ENCODE peak calls at places on chromosomes 16 and 17, in six cellular contexts. E is WERI-Rb-1; O is PC-9; Y is suprapubic skin; D is CD8-positive, alpha-beta T cell; C is neural progenitor cell. L is an unnamed sample.

GRCh38 chr17:77404812-77405581 is 264.2 kb downstream of the SEC14L1 start:
- DNase-seq in E (no peak), O (no peak), Y (no peak), D (peak; percentile 89), C (no peak), L (peak; percentile 64)

GRCh38 chr17:64420143-64420670 is 28.7 kb upstream of the MILR1 start:
- DNase-seq in E (peak; percentile 29), O (peak; percentile 37), Y (no peak), D (peak; percentile 62), C (peak; percentile 74), L (no peak)

GRCh38 chr17:40580140-40580539 is 14.9 kb upstream of the CCR7 start:
- DNase-seq in E (no peak), O (no peak), Y (no peak), D (no peak), C (no peak), L (no peak)

GRCh38 chr17:17723354-17724261 is 42.4 kb downstream of the RAI1 start:
- DNase-seq in E (peak; percentile 81), O (no peak), Y (no peak), D (no peak), C (peak; percentile 77), L (no peak)

GRCh38 chr17:752620-753219 is 656 bp upstream of the GEMIN4 start:
- DNase-seq in E (no peak), O (peak; percentile 8), Y (peak; percentile 87), D (no peak), C (peak; percentile 36), L (peak; percentile 81)

GRCh38 chr16:70304892-70305448 is 6.0 kb downstream of the DDX19B start:
- DNase-seq in E (no peak), O (peak; percentile 34), Y (no peak), D (no peak), C (no peak), L (no peak)

GRCh38 chr16:56625943-56626654 is 518 bp downstream of the MT1E start:
- DNase-seq in E (no peak), O (no peak), Y (no peak), D (no peak), C (no peak), L (peak; percentile 29)

GRCh38 chr17:6712058-6712853 is 913 bp downstream of the SLC13A5 start:
- DNase-seq in E (peak; percentile 74), O (peak; percentile 80), Y (no peak), D (peak; percentile 25), C (peak; percentile 73), L (no peak)

GRCh38 chr17:19626079-19626478 is 22.5 kb upstream of the ALDH3A2 start:
- DNase-seq in E (no peak), O (no peak), Y (no peak), D (no peak), C (no peak), L (no peak)

GRCh38 chr17:28968269-28968913 is 17.1 kb upstream of the PHF12 start:
- DNase-seq in E (no peak), O (no peak), Y (no peak), D (no peak), C (peak; percentile 84), L (no peak)

GRCh38 chr16:25006504-25007055 is 8.6 kb downstream of the ARHGAP17 start:
- DNase-seq in E (no peak), O (peak; percentile 64), Y (peak; percentile 57), D (no peak), C (no peak), L (no peak)

GRCh38 chr16:83956336-83957289 is 3.6 kb downstream of the OSGIN1 start:
- DNase-seq in E (peak; percentile 67), O (peak; percentile 71), Y (peak; percentile 86), D (peak; percentile 76), C (peak; percentile 92), L (peak; percentile 83)

GRCh38 chr17:64662774-64663367 is 764 bp upstream of the SMURF2 start:
- DNase-seq in E (peak; percentile 81), O (peak; percentile 61), Y (no peak), D (no peak), C (no peak), L (no peak)

GRCh38 chr17:76515291-76515949 is 14.2 kb upstream of the RHBDF2 start:
- DNase-seq in E (no peak), O (no peak), Y (peak; percentile 93), D (peak; percentile 91), C (no peak), L (peak; percentile 60)

GRCh38 chr17:78557598-78558039 is 19.6 kb downstream of the DNAH17 start:
- DNase-seq in E (no peak), O (no peak), Y (no peak), D (no peak), C (no peak), L (no peak)

GRCh38 chr16:79933586-79933985 is 333.0 kb upstream of the MAF start:
- DNase-seq in E (no peak), O (no peak), Y (no peak), D (no peak), C (peak; percentile 9), L (no peak)

GRCh38 chr16:66129196-66129595 is 237.3 kb upstream of the CDH5 start:
- DNase-seq in E (peak; percentile 22), O (no peak), Y (no peak), D (no peak), C (no peak), L (no peak)

GRCh38 chr16:3519581-3519980 is 18.8 kb downstream of the CLUAP1 start:
- DNase-seq in E (no peak), O (no peak), Y (no peak), D (no peak), C (no peak), L (no peak)

GRCh38 chr17:71330099-71330375 is 790.8 kb upstream of the SOX9 start:
- DNase-seq in E (no peak), O (no peak), Y (no peak), D (no peak), C (no peak), L (no peak)

GRCh38 chr17:12024332-12024731 is 3.7 kb downstream of the MAP2K4 start:
- DNase-seq in E (no peak), O (no peak), Y (no peak), D (no peak), C (no peak), L (no peak)

GRCh38 chr17:50923611-50924010 is 57.5 kb upstream of the TOB1 start:
- DNase-seq in E (peak; percentile 69), O (no peak), Y (no peak), D (no peak), C (no peak), L (no peak)

DNA sequence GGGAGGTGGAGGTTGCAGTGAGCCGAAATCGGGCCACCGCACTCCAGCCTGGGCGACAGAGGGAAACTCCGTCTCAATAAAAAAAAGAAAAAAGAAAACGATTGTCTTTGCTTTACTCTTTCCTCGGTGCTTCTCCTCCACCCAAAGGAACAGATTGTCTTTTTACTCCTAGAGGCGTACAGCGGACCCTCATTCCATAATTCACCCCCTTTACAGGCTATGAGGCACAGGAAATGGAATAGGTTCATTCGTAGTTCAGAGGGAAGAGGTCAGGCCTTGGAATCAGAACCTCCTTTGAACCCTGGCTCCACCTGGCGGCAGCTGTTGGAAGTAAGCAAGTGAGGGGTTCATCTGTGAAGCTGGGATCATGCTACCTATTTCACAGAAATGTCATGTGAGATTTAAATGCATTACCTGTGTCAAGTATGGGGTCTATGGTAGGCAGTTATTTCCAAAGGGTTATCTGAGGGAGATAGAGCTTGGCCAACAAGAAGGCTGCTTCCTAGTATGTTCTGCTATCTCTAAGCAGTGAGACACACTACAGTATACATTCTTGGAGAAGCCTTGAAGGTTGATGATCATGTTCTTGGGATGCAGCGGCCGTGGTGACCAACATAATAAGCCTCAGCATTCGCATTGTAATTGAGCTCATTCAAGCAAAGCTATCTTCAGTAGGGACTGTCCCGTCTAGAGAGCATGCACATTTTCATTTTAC is 18.6 kb upstream of the ZNF689 start:
- DNase-seq in E (peak; percentile 86), O (peak; percentile 89), Y (peak; percentile 91), D (peak; percentile 92), C (peak; percentile 79), L (peak; percentile 89)
- H3K27ac ChIP-seq in E (no peak overlapping the region), O (no peak overlapping the region), Y (no peak overlapping the region), D (no peak overlapping the region), C (no peak overlapping the region), L (peak overlapping the region; percentile 66)

GRCh38 chr16:86150646-86151371 is 251.8 kb downstream of the IRF8 start:
- DNase-seq in E (no peak), O (no peak), Y (no peak), D (no peak), C (no peak), L (no peak)

GRCh38 chr16:86156155-86156554 is 257.2 kb downstream of the IRF8 start:
- DNase-seq in E (no peak), O (no peak), Y (no peak), D (no peak), C (peak; percentile 12), L (no peak)

GRCh38 chr16:86145669-86146068 is 246.7 kb downstream of the IRF8 start:
- DNase-seq in E (no peak), O (no peak), Y (no peak), D (no peak), C (no peak), L (no peak)

DNA sequence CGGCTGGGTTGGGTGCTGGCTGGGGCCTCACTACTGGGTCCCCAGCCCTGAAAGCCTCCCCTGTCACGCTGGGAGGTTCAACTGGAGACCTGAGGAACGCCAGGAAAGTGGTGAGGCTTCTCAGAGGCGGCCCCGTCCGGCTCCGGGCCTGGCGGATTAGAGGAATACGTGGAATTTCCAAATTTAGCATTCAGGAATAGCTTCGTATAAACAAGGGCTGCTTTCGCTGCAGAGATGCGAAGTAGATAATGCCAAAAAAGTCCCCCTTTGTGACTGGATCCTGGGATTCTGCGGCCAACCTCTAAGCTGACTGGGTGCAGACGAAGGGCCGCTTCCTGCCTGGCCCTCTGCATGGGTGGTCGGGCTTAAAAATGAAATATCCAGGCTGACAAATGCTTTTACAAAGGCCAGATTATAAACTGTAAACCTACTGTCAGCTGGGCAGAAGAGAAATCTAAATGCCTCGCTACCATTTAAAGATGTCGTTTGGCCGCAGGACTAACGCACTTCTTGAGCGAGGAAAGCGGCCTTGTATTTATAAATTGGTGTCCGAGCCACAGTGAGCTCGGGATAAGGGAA is 252.5 kb downstream of the IRF8 start:
- DNase-seq in E (no peak), O (no peak), Y (no peak), D (no peak), C (no peak), L (no peak)
- H3K27ac ChIP-seq in E (no peak overlapping the region), O (no peak overlapping the region), Y (no peak overlapping the region), D (no peak overlapping the region), C (no peak overlapping the region), L (peak overlapping the region; percentile 77)

DNA sequence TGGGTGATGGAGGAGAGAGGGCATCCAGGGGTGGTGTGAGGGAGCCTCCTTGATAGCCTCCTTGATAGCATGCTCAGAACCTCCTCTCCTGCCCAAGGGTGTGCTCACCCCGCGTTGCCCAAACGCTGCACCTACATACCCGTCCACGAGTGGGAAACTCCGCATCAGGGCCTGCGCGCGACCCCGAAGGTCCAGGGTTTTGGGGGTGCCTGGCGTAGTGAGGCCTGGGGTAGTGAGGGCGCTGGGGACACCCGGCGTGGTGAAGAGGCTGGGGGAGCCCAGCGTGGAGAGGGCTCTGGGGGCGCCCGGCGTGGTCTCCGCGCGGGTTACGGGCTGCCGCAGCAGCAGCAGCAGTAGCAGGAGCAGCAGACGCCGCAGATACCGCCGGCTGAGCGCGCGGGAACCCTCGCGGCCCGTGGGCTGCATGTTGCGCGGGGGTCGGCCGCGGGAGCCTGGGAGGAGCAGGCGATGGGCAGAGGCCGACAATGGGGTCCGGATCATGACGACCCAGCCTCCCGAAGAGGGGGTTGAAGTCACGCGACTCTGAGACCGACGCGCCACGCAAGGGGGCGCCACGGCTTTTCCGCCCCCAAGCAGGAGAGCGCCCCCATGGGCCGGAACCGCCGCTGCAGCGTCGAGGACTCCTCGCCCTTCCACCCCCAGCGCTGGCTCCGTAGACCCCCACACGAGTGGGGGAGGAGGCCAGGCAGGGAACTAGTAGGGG is at the start of gene DPEP3:
- DNase-seq in E (no peak), O (no peak), Y (peak; percentile 53), D (no peak), C (no peak), L (no peak)
- H3K27ac ChIP-seq in E (no peak within 1 kb of the TSS), O (no peak within 1 kb of the TSS), Y (no peak within 1 kb of the TSS), D (no peak within 1 kb of the TSS), C (no peak within 1 kb of the TSS), L (no peak within 1 kb of the TSS)

GRCh38 chr16:4534151-4534790 is 4.3 kb downstream of the CDIP1 start:
- DNase-seq in E (no peak), O (no peak), Y (no peak), D (no peak), C (no peak), L (no peak)
- H3K27ac ChIP-seq in E (no peak overlapping the region), O (no peak overlapping the region), Y (no peak overlapping the region), D (no peak overlapping the region), C (no peak overlapping the region), L (no peak overlapping the region)

L was measured in lung.